ENCODE peak calls at places on chromosomes 4 and X, in nine cellular contexts. One of them, this sample, is unnamed.

GRCh38 chr4:155444695-155445094 is 67.9 kb upstream of the MAP9 start:
- DNase-seq in GM23248: no peak
- DNase-seq in AG09309: no peak
- DNase-seq in endothelial cell of umbilical vein: no peak
- DNase-seq in cardiac fibroblast: no peak
- DNase-seq in heart left ventricle: no peak
- DNase-seq in foreskin fibroblast: no peak
- DNase-seq in skeletal muscle cell: no peak
- DNase-seq in suprapubic skin: no peak
- DNase-seq in this sample: no peak

GRCh38 chrX:136450050-136450830 is 37.5 kb upstream of the BRS3 start:
- DNase-seq in GM23248: no peak
- DNase-seq in AG09309: no peak
- DNase-seq in endothelial cell of umbilical vein: no peak
- DNase-seq in cardiac fibroblast: peak
- DNase-seq in heart left ventricle: no peak
- DNase-seq in foreskin fibroblast: no peak
- DNase-seq in skeletal muscle cell: no peak
- DNase-seq in suprapubic skin: no peak
- DNase-seq in this sample: no peak

GRCh38 chr4:577499-578450 is 1.7 kb upstream of the TMEM271 start:
- DNase-seq in GM23248: peak
- DNase-seq in AG09309: no peak
- DNase-seq in endothelial cell of umbilical vein: no peak
- DNase-seq in cardiac fibroblast: peak
- DNase-seq in heart left ventricle: no peak
- DNase-seq in foreskin fibroblast: peak
- DNase-seq in skeletal muscle cell: no peak
- DNase-seq in suprapubic skin: no peak
- DNase-seq in this sample: no peak

GRCh38 chrX:118807151-118808017 is 16.2 kb upstream of the ZCCHC12 start:
- DNase-seq in GM23248: peak
- DNase-seq in AG09309: peak
- DNase-seq in endothelial cell of umbilical vein: peak
- DNase-seq in cardiac fibroblast: peak
- DNase-seq in heart left ventricle: no peak
- DNase-seq in foreskin fibroblast: peak
- DNase-seq in skeletal muscle cell: no peak
- DNase-seq in suprapubic skin: no peak
- DNase-seq in this sample: peak

GRCh38 chr4:88211473-88212252 is 53.2 kb upstream of the ABCG2 start:
- DNase-seq in GM23248: peak
- DNase-seq in AG09309: no peak
- DNase-seq in endothelial cell of umbilical vein: peak
- DNase-seq in cardiac fibroblast: peak
- DNase-seq in heart left ventricle: no peak
- DNase-seq in foreskin fibroblast: peak
- DNase-seq in skeletal muscle cell: no peak
- DNase-seq in suprapubic skin: no peak
- DNase-seq in this sample: peak

GRCh38 chr4:39166670-39167069 is 15.7 kb upstream of the WDR19 start:
- DNase-seq in GM23248: no peak
- DNase-seq in AG09309: no peak
- DNase-seq in endothelial cell of umbilical vein: no peak
- DNase-seq in cardiac fibroblast: no peak
- DNase-seq in heart left ventricle: no peak
- DNase-seq in foreskin fibroblast: no peak
- DNase-seq in skeletal muscle cell: no peak
- DNase-seq in suprapubic skin: no peak
- DNase-seq in this sample: no peak

GRCh38 chr4:7763788-7764187 is 175.9 kb downstream of the AFAP1 start:
- DNase-seq in GM23248: peak
- DNase-seq in AG09309: no peak
- DNase-seq in endothelial cell of umbilical vein: peak
- DNase-seq in cardiac fibroblast: no peak
- DNase-seq in heart left ventricle: no peak
- DNase-seq in foreskin fibroblast: peak
- DNase-seq in skeletal muscle cell: peak
- DNase-seq in suprapubic skin: no peak
- DNase-seq in this sample: no peak

GRCh38 chrX:107226766-107227165 is 20.4 kb downstream of the DNAAF6 start:
- DNase-seq in GM23248: no peak
- DNase-seq in AG09309: no peak
- DNase-seq in endothelial cell of umbilical vein: no peak
- DNase-seq in cardiac fibroblast: no peak
- DNase-seq in heart left ventricle: no peak
- DNase-seq in foreskin fibroblast: no peak
- DNase-seq in skeletal muscle cell: no peak
- DNase-seq in suprapubic skin: no peak
- DNase-seq in this sample: no peak

GRCh38 chrX:111719426-111720210 is 38.6 kb downstream of the ALG13 start:
- DNase-seq in GM23248: peak
- DNase-seq in AG09309: no peak
- DNase-seq in endothelial cell of umbilical vein: peak
- DNase-seq in cardiac fibroblast: peak
- DNase-seq in heart left ventricle: no peak
- DNase-seq in foreskin fibroblast: no peak
- DNase-seq in skeletal muscle cell: no peak
- DNase-seq in suprapubic skin: no peak
- DNase-seq in this sample: no peak

GRCh38 chrX:65674351-65674893 is 7.0 kb downstream of the MSN start:
- DNase-seq in GM23248: peak
- DNase-seq in AG09309: no peak
- DNase-seq in endothelial cell of umbilical vein: peak
- DNase-seq in cardiac fibroblast: no peak
- DNase-seq in heart left ventricle: no peak
- DNase-seq in foreskin fibroblast: no peak
- DNase-seq in skeletal muscle cell: no peak
- DNase-seq in suprapubic skin: no peak
- DNase-seq in this sample: no peak

GRCh38 chrX:65673857-65674350 is 6.5 kb downstream of the MSN start:
- DNase-seq in GM23248: no peak
- DNase-seq in AG09309: no peak
- DNase-seq in endothelial cell of umbilical vein: no peak
- DNase-seq in cardiac fibroblast: peak
- DNase-seq in heart left ventricle: no peak
- DNase-seq in foreskin fibroblast: no peak
- DNase-seq in skeletal muscle cell: no peak
- DNase-seq in suprapubic skin: no peak
- DNase-seq in this sample: no peak

GRCh38 chrX:65668362-65669310 is 1.2 kb downstream of the MSN start:
- DNase-seq in GM23248: peak
- DNase-seq in AG09309: peak
- DNase-seq in endothelial cell of umbilical vein: peak
- DNase-seq in cardiac fibroblast: peak
- DNase-seq in heart left ventricle: peak
- DNase-seq in foreskin fibroblast: peak
- DNase-seq in skeletal muscle cell: peak
- DNase-seq in suprapubic skin: no peak
- DNase-seq in this sample: peak

GRCh38 chrX:65671286-65671685 is 3.8 kb downstream of the MSN start:
- DNase-seq in GM23248: no peak
- DNase-seq in AG09309: no peak
- DNase-seq in endothelial cell of umbilical vein: no peak
- DNase-seq in cardiac fibroblast: no peak
- DNase-seq in heart left ventricle: no peak
- DNase-seq in foreskin fibroblast: no peak
- DNase-seq in skeletal muscle cell: no peak
- DNase-seq in suprapubic skin: no peak
- DNase-seq in this sample: no peak

DNA sequence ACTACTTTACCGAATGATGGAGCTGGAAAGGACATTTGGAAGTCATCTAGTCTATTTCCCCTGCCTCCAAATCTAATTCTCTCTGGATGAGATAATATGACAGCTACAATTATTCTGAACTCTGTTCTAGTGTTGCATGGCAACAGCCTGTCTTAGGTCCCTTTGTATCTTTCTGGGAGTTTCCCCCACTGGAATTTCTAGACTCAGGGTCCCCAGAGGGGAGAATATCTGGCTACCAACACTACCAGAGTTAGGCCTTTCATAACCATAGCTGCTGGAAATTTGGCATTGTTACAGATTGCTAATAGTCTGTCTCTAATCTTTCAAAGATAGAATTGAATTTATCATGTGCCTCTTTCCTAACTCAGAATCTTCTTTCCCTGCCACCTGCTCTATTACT is 4.5 kb downstream of the MSN start:
- DNase-seq in GM23248: no peak
- DNase-seq in AG09309: no peak
- DNase-seq in endothelial cell of umbilical vein: no peak
- DNase-seq in cardiac fibroblast: peak
- DNase-seq in heart left ventricle: no peak
- DNase-seq in foreskin fibroblast: no peak
- DNase-seq in skeletal muscle cell: no peak
- DNase-seq in suprapubic skin: no peak
- DNase-seq in this sample: no peak
- H3K4me3 ChIP-seq in GM23248: peak
- H3K4me3 ChIP-seq in AG09309: no peak
- H3K4me3 ChIP-seq in endothelial cell of umbilical vein: no peak
- H3K4me3 ChIP-seq in cardiac fibroblast: no peak
- H3K4me3 ChIP-seq in heart left ventricle: peak
- H3K4me3 ChIP-seq in foreskin fibroblast: no peak
- H3K4me3 ChIP-seq in skeletal muscle cell: no peak
- H3K4me3 ChIP-seq in suprapubic skin: no peak
- H3K4me3 ChIP-seq in this sample: no peak

GRCh38 chr4:76898949-76899640 is 1.2 kb upstream of the SOWAHB start:
- DNase-seq in GM23248: peak
- DNase-seq in AG09309: no peak
- DNase-seq in endothelial cell of umbilical vein: no peak
- DNase-seq in cardiac fibroblast: no peak
- DNase-seq in heart left ventricle: no peak
- DNase-seq in foreskin fibroblast: no peak
- DNase-seq in skeletal muscle cell: no peak
- DNase-seq in suprapubic skin: no peak
- DNase-seq in this sample: no peak
- H3K4me3 ChIP-seq in GM23248: no peak
- H3K4me3 ChIP-seq in AG09309: no peak
- H3K4me3 ChIP-seq in endothelial cell of umbilical vein: no peak
- H3K4me3 ChIP-seq in cardiac fibroblast: no peak
- H3K4me3 ChIP-seq in heart left ventricle: no peak
- H3K4me3 ChIP-seq in foreskin fibroblast: no peak
- H3K4me3 ChIP-seq in skeletal muscle cell: no peak
- H3K4me3 ChIP-seq in suprapubic skin: peak
- H3K4me3 ChIP-seq in this sample: no peak

GRCh38 chr4:164874791-164875190 is 2.2 kb upstream of the APELA start:
- DNase-seq in GM23248: no peak
- DNase-seq in AG09309: no peak
- DNase-seq in endothelial cell of umbilical vein: no peak
- DNase-seq in cardiac fibroblast: no peak
- DNase-seq in heart left ventricle: no peak
- DNase-seq in foreskin fibroblast: no peak
- DNase-seq in skeletal muscle cell: no peak
- DNase-seq in suprapubic skin: no peak
- DNase-seq in this sample: no peak
- H3K4me3 ChIP-seq in GM23248: no peak
- H3K4me3 ChIP-seq in AG09309: no peak
- H3K4me3 ChIP-seq in endothelial cell of umbilical vein: no peak
- H3K4me3 ChIP-seq in cardiac fibroblast: no peak
- H3K4me3 ChIP-seq in heart left ventricle: no peak
- H3K4me3 ChIP-seq in foreskin fibroblast: no peak
- H3K4me3 ChIP-seq in skeletal muscle cell: no peak
- H3K4me3 ChIP-seq in suprapubic skin: no peak
- H3K4me3 ChIP-seq in this sample: no peak

GRCh38 chr4:80188457-80188800 is 8.9 kb upstream of the PRDM8 start:
- DNase-seq in GM23248: no peak
- DNase-seq in AG09309: no peak
- DNase-seq in endothelial cell of umbilical vein: no peak
- DNase-seq in cardiac fibroblast: no peak
- DNase-seq in heart left ventricle: no peak
- DNase-seq in foreskin fibroblast: no peak
- DNase-seq in skeletal muscle cell: no peak
- DNase-seq in suprapubic skin: no peak
- DNase-seq in this sample: no peak

GRCh38 chr4:80189956-80190671 is 7.2 kb upstream of the PRDM8 start:
- DNase-seq in GM23248: peak
- DNase-seq in AG09309: no peak
- DNase-seq in endothelial cell of umbilical vein: no peak
- DNase-seq in cardiac fibroblast: no peak
- DNase-seq in heart left ventricle: no peak
- DNase-seq in foreskin fibroblast: no peak
- DNase-seq in skeletal muscle cell: no peak
- DNase-seq in suprapubic skin: no peak
- DNase-seq in this sample: no peak

GRCh38 chr4:80187677-80188076 is 9.6 kb upstream of the PRDM8 start:
- DNase-seq in GM23248: no peak
- DNase-seq in AG09309: no peak
- DNase-seq in endothelial cell of umbilical vein: no peak
- DNase-seq in cardiac fibroblast: no peak
- DNase-seq in heart left ventricle: no peak
- DNase-seq in foreskin fibroblast: no peak
- DNase-seq in skeletal muscle cell: no peak
- DNase-seq in suprapubic skin: no peak
- DNase-seq in this sample: no peak

GRCh38 chr4:80188801-80189458 is 8.4 kb upstream of the PRDM8 start:
- DNase-seq in GM23248: no peak
- DNase-seq in AG09309: no peak
- DNase-seq in endothelial cell of umbilical vein: no peak
- DNase-seq in cardiac fibroblast: no peak
- DNase-seq in heart left ventricle: no peak
- DNase-seq in foreskin fibroblast: no peak
- DNase-seq in skeletal muscle cell: no peak
- DNase-seq in suprapubic skin: no peak
- DNase-seq in this sample: no peak

GRCh38 chr4:80189581-80189955 is 7.7 kb upstream of the PRDM8 start:
- DNase-seq in GM23248: no peak
- DNase-seq in AG09309: no peak
- DNase-seq in endothelial cell of umbilical vein: no peak
- DNase-seq in cardiac fibroblast: no peak
- DNase-seq in heart left ventricle: no peak
- DNase-seq in foreskin fibroblast: no peak
- DNase-seq in skeletal muscle cell: no peak
- DNase-seq in suprapubic skin: no peak
- DNase-seq in this sample: no peak
- H3K4me3 ChIP-seq in GM23248: no peak
- H3K4me3 ChIP-seq in AG09309: no peak
- H3K4me3 ChIP-seq in endothelial cell of umbilical vein: no peak
- H3K4me3 ChIP-seq in cardiac fibroblast: no peak
- H3K4me3 ChIP-seq in heart left ventricle: no peak
- H3K4me3 ChIP-seq in foreskin fibroblast: peak
- H3K4me3 ChIP-seq in skeletal muscle cell: no peak
- H3K4me3 ChIP-seq in suprapubic skin: peak
- H3K4me3 ChIP-seq in this sample: no peak

DNA sequence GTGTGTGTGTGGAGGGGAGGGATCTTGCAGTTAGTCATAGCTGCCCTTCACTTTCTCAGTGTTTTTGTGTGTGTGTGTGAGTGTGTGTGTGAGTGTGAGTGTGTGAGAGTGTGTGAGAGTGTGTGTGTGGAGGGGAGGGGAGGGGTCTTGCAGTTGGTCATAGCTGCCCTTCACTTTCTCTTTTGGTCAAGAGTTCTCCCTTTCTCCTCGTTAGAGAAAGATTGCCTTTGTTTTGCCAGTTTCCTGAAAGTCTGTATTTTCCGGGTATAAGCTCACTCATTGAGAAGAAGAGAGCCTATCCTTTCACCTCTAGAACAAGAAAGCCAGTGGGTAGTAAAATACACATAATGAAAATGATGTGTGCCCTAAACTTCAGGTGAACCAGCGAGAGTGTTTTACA is 75.2 kb upstream of the ENPP6 start:
- DNase-seq in GM23248: no peak
- DNase-seq in AG09309: no peak
- DNase-seq in endothelial cell of umbilical vein: peak
- DNase-seq in cardiac fibroblast: no peak
- DNase-seq in heart left ventricle: no peak
- DNase-seq in foreskin fibroblast: no peak
- DNase-seq in skeletal muscle cell: no peak
- DNase-seq in suprapubic skin: no peak
- DNase-seq in this sample: no peak
- H3K4me3 ChIP-seq in GM23248: no peak
- H3K4me3 ChIP-seq in AG09309: no peak
- H3K4me3 ChIP-seq in endothelial cell of umbilical vein: no peak
- H3K4me3 ChIP-seq in cardiac fibroblast: no peak
- H3K4me3 ChIP-seq in heart left ventricle: no peak
- H3K4me3 ChIP-seq in foreskin fibroblast: no peak
- H3K4me3 ChIP-seq in skeletal muscle cell: no peak
- H3K4me3 ChIP-seq in suprapubic skin: no peak
- H3K4me3 ChIP-seq in this sample: no peak

This sample was measured in body of pancreas.